ENCODE peak calls at places on chromosomes 3 and 15, in ten cellular contexts. Q is COR-L47; K is KBM-7; U is activated T-cell treated with anti-CD3 and anti-CD28 coated beads, Interleukin-2, amount 50 U/mL, for 1 hour; Y is stimulated activated CD4-positive, alpha-beta T cell treated with anti-CD3 and anti-CD28 coated beads, Interleukin-4, amount 100 ng/mL, for 24 hours; F is left lung; S is transverse colon; X is upper lobe of left lung; O is neural crest cell; Z is osteocyte. P is an unnamed sample.
A peak's percentile ranks its signal among the peaks of the same experiment; 100 is the strongest.

GRCh38 chr15:72796210-72796514 is 12.6 kb upstream of the ADPGK start:
- DNase-seq in U (no peak), X (no peak), F (no peak), S (no peak), Y (no peak), Z (no peak), K (no peak), O (no peak), Q (no peak), P (no peak)

GRCh38 chr3:189710620-189711388 is 79.6 kb downstream of the TP63 start:
- DNase-seq in U (no peak), Q (no peak), Y (no peak), K (no peak), F (peak; percentile 34), O (no peak), X (peak; percentile 23), Z (no peak), S (peak; percentile 17), P (no peak)

GRCh38 chr15:65085990-65086679 is 9.6 kb downstream of the KBTBD13 start:
- DNase-seq in Y (no peak), F (no peak), X (no peak), O (no peak), Z (no peak), K (peak; percentile 57), S (peak; percentile 57), U (no peak), Q (peak; percentile 46), P (peak; percentile 59)

GRCh38 chr3:27127195-27127594 is 242.0 kb downstream of the NEK10 start:
- DNase-seq in K (no peak), Q (peak; percentile 46), O (no peak), X (no peak), Y (no peak), F (no peak), Z (no peak), S (no peak), U (no peak), P (no peak)

GRCh38 chr15:77538793-77539487 is 93.8 kb downstream of the LINGO1 start:
- DNase-seq in X (peak; percentile 96), S (peak; percentile 57), Z (no peak), F (peak; percentile 91), U (no peak), K (no peak), Y (no peak), O (no peak), Q (peak; percentile 61), P (peak; percentile 84)

GRCh38 chr3:98038241-98038640 is 3.1 kb upstream of the GABRR3 start:
- DNase-seq in Q (no peak), S (no peak), Z (no peak), Y (no peak), K (no peak), U (no peak), X (no peak), F (no peak), O (no peak), P (no peak)

GRCh38 chr15:77716632-77717343 is 84.1 kb upstream of the LINGO1 start:
- DNase-seq in Y (no peak), U (no peak), S (no peak), F (no peak), Q (no peak), O (no peak), K (no peak), X (no peak), Z (no peak), P (no peak)

GRCh38 chr3:131221731-131222130 is 159.8 kb upstream of the NUDT16 start:
- DNase-seq in Y (no peak), S (no peak), Q (no peak), X (no peak), Z (no peak), U (no peak), F (no peak), K (no peak), O (no peak), P (no peak)

GRCh38 chr3:39095146-39095677 is 12.2 kb downstream of the GORASP1 start:
- DNase-seq in Q (no peak), Y (no peak), S (no peak), O (no peak), F (no peak), K (no peak), U (no peak), X (no peak), Z (no peak), P (no peak)

GRCh38 chr15:56349554-56349953 is 15.7 kb upstream of the TEX9 start:
- DNase-seq in S (no peak), O (no peak), F (no peak), Y (no peak), X (no peak), K (no peak), Z (no peak), U (no peak), Q (no peak), P (no peak)

GRCh38 chr3:64299206-64299605 is 73.9 kb upstream of the PRICKLE2 start:
- DNase-seq in Y (no peak), Z (no peak), O (no peak), S (no peak), Q (no peak), F (no peak), K (no peak), U (no peak), X (no peak), P (no peak)

GRCh38 chr3:190807719-190808375 is 54.6 kb downstream of the GMNC start:
- DNase-seq in U (no peak), X (peak; percentile 75), Q (peak; percentile 98), O (no peak), F (peak; percentile 38), Z (no peak), S (no peak), Y (no peak), K (no peak), P (peak; percentile 84)

GRCh38 chr15:39407116-39407515 is 173.8 kb upstream of the THBS1 start:
- DNase-seq in K (no peak), F (no peak), Q (no peak), O (no peak), Z (no peak), U (no peak), Y (no peak), S (no peak), X (no peak), P (no peak)

GRCh38 chr3:46713898-46714552 is 3.6 kb downstream of the PRSS50 start:
- DNase-seq in Y (no peak), S (no peak), O (no peak), K (no peak), X (peak; percentile 65), F (no peak), Z (peak; percentile 73), U (no peak), Q (no peak), P (no peak)

GRCh38 chr15:35697549-35698299 is 151.8 kb upstream of the DPH6 start:
- DNase-seq in F (no peak), U (no peak), X (no peak), Y (no peak), K (no peak), S (peak; percentile 16), Q (peak; percentile 7), Z (no peak), O (no peak), P (no peak)

GRCh38 chr15:64774556-64775523 is 549 bp downstream of the RBPMS2 start:
- DNase-seq in Y (no peak), X (no peak), Q (no peak), F (no peak), O (peak; percentile 34), S (no peak), Z (no peak), U (peak; percentile 35), K (no peak), P (peak; percentile 35)

GRCh38 chr15:82305621-82306048 is 43.0 kb downstream of the SAXO2 start:
- DNase-seq in U (no peak), K (no peak), Y (no peak), S (no peak), Z (peak; percentile 80), Q (no peak), F (no peak), O (no peak), X (no peak), P (no peak)

GRCh38 chr3:122358633-122359032 is 24.4 kb downstream of the MIX23 start:
- DNase-seq in Y (no peak), Q (no peak), Z (no peak), U (no peak), X (no peak), F (no peak), S (no peak), O (no peak), K (no peak), P (no peak)

GRCh38 chr3:14885307-14885706 is 62.1 kb upstream of the NR2C2 start:
- DNase-seq in F (no peak), S (no peak), Q (no peak), Z (no peak), X (no peak), U (no peak), K (no peak), Y (peak; percentile 13), O (no peak), P (no peak)

GRCh38 chr3:120093923-120094775 is at the start of gene GSK3B:
- DNase-seq in Z (peak; percentile 91), X (peak; percentile 79), Q (peak; percentile 88), U (peak; percentile 99), S (peak; percentile 78), O (peak; percentile 98), F (peak; percentile 82), K (no peak), Y (peak; percentile 74), P (peak; percentile 100)

GRCh38 chr3:64456674-64457073 is 231.1 kb downstream of the ADAMTS9 start:
- DNase-seq in S (no peak), Z (no peak), O (no peak), X (no peak), Q (no peak), K (no peak), F (no peak), U (no peak), Y (no peak), P (no peak)

GRCh38 chr15:31345606-31346366 is 19.2 kb downstream of the KLF13 start:
- DNase-seq in Z (no peak), S (no peak), F (peak; percentile 17), U (peak; percentile 21), Y (no peak), X (no peak), O (no peak), Q (no peak), K (no peak), P (no peak)

GRCh38 chr3:132907293-132907692 is 130.9 kb upstream of the TMEM108 start:
- DNase-seq in Q (no peak), U (no peak), S (no peak), F (no peak), K (no peak), Y (no peak), Z (no peak), X (no peak), O (no peak), P (peak; percentile 52)

GRCh38 chr15:25830844-25831443 is 32.2 kb downstream of the ATP10A start:
- DNase-seq in Y (no peak), K (no peak), Z (peak; percentile 87), S (peak; percentile 22), Q (no peak), U (no peak), O (no peak), X (no peak), F (no peak), P (no peak)

GRCh38 chr15:38130739-38131498 is 121.7 kb upstream of the SPRED1 start:
- DNase-seq in O (no peak), U (no peak), F (peak; percentile 87), Z (no peak), Y (no peak), X (peak; percentile 72), Q (no peak), K (peak; percentile 86), S (peak; percentile 74), P (no peak)

GRCh38 chr15:40322531-40323238 is 807 bp upstream of the INAFM2 start:
- DNase-seq in K (peak; percentile 15), X (peak; percentile 18), U (no peak), Z (no peak), O (no peak), S (peak; percentile 16), F (no peak), Y (no peak), Q (peak; percentile 69), P (no peak)

P was measured in pancreas.